ENCODE peak calls at places on chromosome 2, in eight cellular contexts. L is fibroblast of the aortic adventitia; E is cardiac muscle cell; T is fibroblast of villous mesenchyme; F is CD8-positive, alpha-beta T cell; H is uterus; V is PC-3; B is A549. I is an unnamed sample.

GRCh38 chr2:39275016-39275415 is 31.2 kb upstream of the CDKL4 start:
- DNase-seq in L (no peak), E (no peak), T (no peak), F (no peak), H (no peak), V (peak), B (no peak), I (no peak)

GRCh38 chr2:28283861-28284260 is 108.8 kb upstream of the FOSL2 start:
- DNase-seq in L (no peak), E (no peak), T (no peak), F (no peak), H (no peak), V (no peak), B (no peak), I (no peak)

GRCh38 chr2:63601061-63601460 is 12.3 kb downstream of the MDH1 start:
- DNase-seq in L (no peak), E (no peak), T (no peak), F (no peak), H (no peak), V (no peak), B (no peak), I (no peak)

GRCh38 chr2:186098821-186099220 is 360.2 kb downstream of the FSIP2 start:
- DNase-seq in L (peak), E (no peak), T (no peak), F (no peak), H (no peak), V (no peak), B (no peak), I (peak)

GRCh38 chr2:42819160-42819559 is 26.8 kb upstream of the HAAO start:
- DNase-seq in L (no peak), E (no peak), T (no peak), F (no peak), H (no peak), V (no peak), B (no peak), I (no peak)

GRCh38 chr2:173090973-173091660 is 15.5 kb downstream of the MAP3K20 start:
- DNase-seq in L (peak), E (no peak), T (peak), F (no peak), H (peak), V (no peak), B (no peak), I (no peak)

GRCh38 chr2:10564876-10565425 is 116.8 kb upstream of the ODC1 start:
- DNase-seq in L (no peak), E (no peak), T (no peak), F (no peak), H (no peak), V (no peak), B (no peak), I (no peak)

GRCh38 chr2:160293401-160293911 is 93.4 kb upstream of the ITGB6 start:
- DNase-seq in L (peak), E (no peak), T (peak), F (no peak), H (peak), V (peak), B (peak), I (peak)

GRCh38 chr2:219252900-219253752 is at the start of gene TUBA4B:
- DNase-seq in L (no peak), E (no peak), T (no peak), F (peak), H (peak), V (peak), B (peak), I (no peak)

GRCh38 chr2:160493227-160494028 is at the start of gene RBMS1:
- DNase-seq in L (peak), E (peak), T (peak), F (peak), H (peak), V (peak), B (peak), I (peak)

DNA sequence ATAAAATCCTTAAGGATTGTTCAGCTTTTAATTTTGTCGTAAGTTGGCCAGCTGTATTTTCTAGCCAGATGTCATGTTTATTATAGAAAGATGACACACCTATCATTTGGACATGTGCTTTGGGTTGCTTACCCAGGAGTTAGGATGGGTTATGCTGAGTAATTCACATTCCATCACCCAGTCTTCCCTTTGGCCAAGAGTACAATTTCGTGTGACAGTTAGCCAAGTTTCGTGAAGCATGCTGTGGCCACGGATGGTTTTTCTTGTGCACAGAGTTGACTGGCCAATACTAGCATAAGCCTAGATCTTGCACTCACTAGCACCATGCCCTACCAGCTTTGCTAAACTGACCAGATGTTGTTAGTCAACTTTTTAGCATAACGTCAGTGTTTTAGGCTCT is 5.8 kb downstream of the MAPRE3 start:
- DNase-seq in L (peak), E (no peak), T (no peak), F (no peak), H (no peak), V (peak), B (no peak), I (no peak)
- TF ChIP-seq CTCF in L (no peak), E (no peak), T (no peak), F (no peak), H (no peak), V (no peak), B (no peak), I (no peak)

GRCh38 chr2:20349457-20350034 is 1.1 kb downstream of the PUM2 start:
- DNase-seq in L (no peak), E (no peak), T (peak), F (no peak), H (no peak), V (peak), B (peak), I (no peak)

GRCh38 chr2:20350753-20351554 is at the start of gene PUM2:
- DNase-seq in L (peak), E (peak), T (peak), F (peak), H (peak), V (peak), B (peak), I (peak)

GRCh38 chr2:20350105-20350712 is 435 bp downstream of the PUM2 start:
- DNase-seq in L (no peak), E (peak), T (no peak), F (peak), H (peak), V (peak), B (no peak), I (peak)

GRCh38 chr2:20346565-20347127 is 4.0 kb downstream of the PUM2 start:
- DNase-seq in L (no peak), E (no peak), T (no peak), F (no peak), H (no peak), V (no peak), B (no peak), I (peak)

GRCh38 chr2:20348542-20348941 is 2.1 kb downstream of the PUM2 start:
- DNase-seq in L (no peak), E (no peak), T (no peak), F (no peak), H (no peak), V (no peak), B (no peak), I (no peak)
- H3K4me3 ChIP-seq in L (peak), E (peak), T (peak), F (peak), H (peak), V (peak), B (peak), I (no peak)

GRCh38 chr2:157182834-157183396 is 74.6 kb upstream of the GALNT5 start:
- DNase-seq in L (peak), E (no peak), T (peak), F (no peak), H (no peak), V (peak), B (peak), I (peak)

GRCh38 chr2:157184161-157184910 is 73.2 kb upstream of the GALNT5 start:
- DNase-seq in L (peak), E (no peak), T (peak), F (no peak), H (no peak), V (no peak), B (no peak), I (peak)

GRCh38 chr2:157190151-157190550 is 67.4 kb upstream of the GALNT5 start:
- DNase-seq in L (peak), E (no peak), T (peak), F (no peak), H (no peak), V (peak), B (peak), I (peak)

GRCh38 chr2:157182204-157182709 is 75.2 kb upstream of the GALNT5 start:
- DNase-seq in L (no peak), E (no peak), T (peak), F (no peak), H (no peak), V (no peak), B (no peak), I (peak)

DNA sequence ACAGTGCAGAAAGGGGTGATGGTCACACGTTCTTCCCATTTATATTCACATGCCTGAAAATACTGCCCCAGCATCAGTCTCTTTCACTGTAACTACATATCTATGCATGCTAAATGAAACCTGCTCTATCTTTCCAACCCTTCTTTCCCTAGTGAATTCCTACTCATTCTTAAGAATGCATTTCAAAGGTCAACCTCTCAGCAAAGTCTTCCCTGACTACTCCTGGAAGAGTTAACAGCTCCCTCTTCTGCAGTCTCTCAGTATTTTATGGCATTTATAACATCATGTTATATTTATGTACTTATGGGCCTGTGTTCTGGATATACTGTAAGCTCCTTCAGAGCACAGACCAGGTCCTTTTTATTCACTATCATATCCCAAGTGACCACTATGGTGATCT is 71.7 kb upstream of the GALNT5 start:
- DNase-seq in L (peak), E (no peak), T (peak), F (no peak), H (no peak), V (peak), B (no peak), I (peak)
- TF ChIP-seq CTCF in L (peak), E (peak), T (peak), F (no peak), H (no peak), V (peak), B (no peak), I (peak)

DNA sequence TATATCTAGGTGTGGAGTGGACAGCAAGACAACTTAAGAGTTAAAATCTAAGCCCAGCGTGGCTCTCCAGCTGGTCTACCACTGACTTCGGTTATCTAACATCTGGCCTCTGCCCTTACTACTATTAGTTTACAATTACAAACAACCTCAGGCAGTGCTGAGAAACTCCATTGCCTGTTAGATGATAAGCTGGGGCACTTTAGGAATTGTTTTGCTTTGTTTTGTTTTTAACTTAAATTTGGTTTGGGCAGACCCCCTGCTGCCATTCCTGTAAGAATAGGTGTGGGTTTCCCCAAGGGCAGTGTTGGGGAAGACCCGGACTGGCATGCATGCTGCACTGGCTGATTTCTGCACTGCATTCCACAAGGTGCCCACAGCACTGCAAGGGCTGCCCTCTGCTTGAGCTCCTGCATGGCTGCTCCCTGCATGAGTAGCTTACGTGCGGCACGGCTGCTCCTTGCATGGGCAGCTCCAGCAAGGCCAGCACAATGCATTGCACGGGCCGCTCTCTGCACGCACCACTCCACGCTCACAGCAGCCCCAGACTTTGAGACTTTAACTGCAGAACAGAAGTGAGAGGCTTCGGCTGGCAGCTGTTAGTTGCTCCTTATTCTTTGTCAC is 74.2 kb upstream of the SERTAD2 start:
- DNase-seq in L (no peak), E (no peak), T (peak), F (no peak), H (no peak), V (no peak), B (no peak), I (no peak)
- H3K4me3 ChIP-seq in L (no peak), E (no peak), T (no peak), F (no peak), H (no peak), V (no peak), B (no peak), I (no peak)

GRCh38 chr2:179850188-179850587 is 11.2 kb downstream of the ZNF385B start:
- DNase-seq in L (peak), E (no peak), T (peak), F (no peak), H (no peak), V (peak), B (peak), I (peak)
- TF ChIP-seq CTCF in L (peak), E (peak), T (peak), F (no peak), H (no peak), V (peak), B (no peak), I (peak)

GRCh38 chr2:109331864-109332848 is 203.2 kb downstream of the SH3RF3 start:
- DNase-seq in L (peak), E (no peak), T (peak), F (no peak), H (peak), V (peak), B (peak), I (peak)
- H3K4me3 ChIP-seq in L (no peak), E (no peak), T (peak), F (peak), H (no peak), V (peak), B (no peak), I (no peak)

GRCh38 chr2:33129261-33129660 is 182.5 kb downstream of the LTBP1 start:
- DNase-seq in L (no peak), E (no peak), T (peak), F (no peak), H (no peak), V (no peak), B (no peak), I (no peak)

GRCh38 chr2:33123216-33123615 is 176.5 kb downstream of the LTBP1 start:
- DNase-seq in L (peak), E (no peak), T (no peak), F (no peak), H (no peak), V (peak), B (no peak), I (peak)

GRCh38 chr2:33129661-33130447 is 183.1 kb downstream of the LTBP1 start:
- DNase-seq in L (no peak), E (no peak), T (no peak), F (no peak), H (no peak), V (no peak), B (no peak), I (no peak)

GRCh38 chr2:33126973-33127372 is 180.2 kb downstream of the LTBP1 start:
- DNase-seq in L (peak), E (no peak), T (peak), F (no peak), H (no peak), V (peak), B (no peak), I (peak)

GRCh38 chr2:33126552-33126951 is 179.8 kb downstream of the LTBP1 start:
- DNase-seq in L (no peak), E (no peak), T (no peak), F (no peak), H (no peak), V (no peak), B (no peak), I (no peak)
- TF ChIP-seq CTCF in L (peak), E (peak), T (no peak), F (no peak), H (no peak), V (peak), B (no peak), I (peak)

GRCh38 chr2:58767833-58768726 is 527.0 kb upstream of the FANCL start:
- DNase-seq in L (no peak), E (no peak), T (no peak), F (no peak), H (no peak), V (no peak), B (no peak), I (no peak)
- H3K4me3 ChIP-seq in L (no peak), E (no peak), T (no peak), F (no peak), H (no peak), V (no peak), B (no peak), I (no peak)

I was measured in astrocyte of the spinal cord.